ENCODE peak calls at places on chromosomes 13 and 19, in seven cellular contexts. D is activated CD8-positive, alpha-beta T cell treated with anti-CD3 and anti-CD28 coated beads for 36 hours; E is lower lobe of right lung; F is cardiac fibroblast; P is GM04504; K is NCI-H1105; M is tibial artery. Y is an unnamed sample.

GRCh38 chr19:45613926-45614725 is 12.1 kb upstream of the GPR4 start:
- DNase-seq in P (peak; percentile 87), E (no peak), M (no peak), F (peak; percentile 88), K (no peak), D (peak; percentile 70), Y (no peak)

GRCh38 chr13:65656740-65657329 is 1573.3 kb downstream of the PCDH9 start:
- DNase-seq in M (no peak), F (peak; percentile 43), D (no peak), K (peak; percentile 26), P (no peak), E (no peak), Y (no peak)

GRCh38 chr19:49887653-49888477 is 8.8 kb downstream of the IL4I1 start:
- DNase-seq in D (no peak), M (no peak), P (no peak), K (peak; percentile 56), F (no peak), E (no peak), Y (no peak)

GRCh38 chr19:33299061-33299665 is 3.2 kb downstream of the CEBPA start:
- DNase-seq in D (no peak), K (no peak), F (no peak), P (no peak), E (no peak), M (no peak), Y (peak; percentile 49)

GRCh38 chr19:8641908-8642547 is 11.6 kb downstream of the NFILZ start:
- DNase-seq in K (peak; percentile 5), M (no peak), F (peak; percentile 78), P (no peak), D (peak; percentile 21), E (no peak), Y (no peak)

GRCh38 chr19:33449799-33450198 is 71.8 kb downstream of the PEPD start:
- DNase-seq in K (no peak), D (no peak), E (no peak), F (no peak), P (no peak), M (no peak), Y (no peak)

GRCh38 chr19:44848036-44848804 is 2.1 kb downstream of the NECTIN2 start:
- DNase-seq in D (peak; percentile 27), P (no peak), F (peak; percentile 61), K (no peak), M (peak; percentile 33), E (peak; percentile 53), Y (peak; percentile 68)

GRCh38 chr19:42301646-42302204 is at the start of gene PRR19:
- DNase-seq in E (no peak), D (peak; percentile 45), F (no peak), K (no peak), M (no peak), P (no peak), Y (no peak)

GRCh38 chr13:113064534-113065405 is 40.8 kb upstream of the F7 start:
- DNase-seq in F (peak; percentile 81), E (no peak), D (no peak), M (no peak), P (no peak), K (no peak), Y (no peak)

GRCh38 chr13:108733141-108733540 is 103.7 kb downstream of the MYO16 start:
- DNase-seq in P (no peak), M (no peak), K (no peak), D (no peak), E (no peak), F (no peak), Y (no peak)

GRCh38 chr19:39506944-39507714 is 7.8 kb upstream of the SELENOV start:
- DNase-seq in K (peak; percentile 90), F (peak; percentile 71), M (no peak), P (peak; percentile 16), D (peak; percentile 74), E (no peak), Y (peak; percentile 81)

GRCh38 chr13:44649118-44649455 is 73.0 kb upstream of the TSC22D1 start:
- DNase-seq in K (no peak), F (no peak), D (peak; percentile 61), E (no peak), M (no peak), P (no peak), Y (no peak)

GRCh38 chr19:55262359-55262758 is 3.5 kb upstream of the PPP6R1 start:
- DNase-seq in P (no peak), F (no peak), E (no peak), K (no peak), M (no peak), D (no peak), Y (no peak)

GRCh38 chr13:27339299-27339698 is 68.7 kb downstream of the RASL11A start:
- DNase-seq in M (no peak), K (no peak), P (no peak), E (no peak), D (peak; percentile 70), F (peak; percentile 52), Y (peak; percentile 65)

GRCh38 chr19:18232540-18233223 is 6.4 kb upstream of the PDE4C start:
- DNase-seq in P (no peak), F (peak; percentile 11), D (peak; percentile 49), K (peak; percentile 56), M (no peak), E (no peak), Y (peak; percentile 88)

GRCh38 chr13:104773775-104774174 is 1707.6 kb upstream of the SLC10A2 start:
- DNase-seq in E (no peak), M (no peak), D (no peak), K (peak; percentile 54), P (no peak), F (peak; percentile 68), Y (no peak)

GRCh38 chr19:17202249-17202648 is 12.9 kb upstream of the USE1 start:
- DNase-seq in M (no peak), E (no peak), D (peak; percentile 59), K (no peak), F (no peak), P (no peak), Y (no peak)

GRCh38 chr19:15836345-15836594 is 20.8 kb upstream of the OR10H1 start:
- DNase-seq in M (no peak), K (no peak), F (peak; percentile 10), P (peak; percentile 1), D (no peak), E (no peak), Y (no peak)

GRCh38 chr19:8252922-8253589 is 43.9 kb downstream of the CERS4 start:
- DNase-seq in E (peak; percentile 87), M (peak; percentile 76), K (peak; percentile 71), F (peak; percentile 82), D (peak; percentile 89), P (peak; percentile 44), Y (peak; percentile 93)

GRCh38 chr19:58395979-58396627 is 647 bp downstream of the RNF225 start:
- DNase-seq in P (no peak), K (no peak), E (no peak), F (no peak), M (no peak), D (no peak), Y (no peak)

GRCh38 chr19:33785795-33786194 is 10.9 kb upstream of the KCTD15 start:
- DNase-seq in E (no peak), M (no peak), D (no peak), K (no peak), F (peak; percentile 12), P (no peak), Y (no peak)

GRCh38 chr19:35596366-35596999 is 10.5 kb downstream of the PMIS2 start:
- DNase-seq in E (no peak), K (no peak), D (peak; percentile 59), M (no peak), F (no peak), P (no peak), Y (no peak)

GRCh38 chr19:3849092-3849491 is 19.7 kb downstream of the ZFR2 start:
- DNase-seq in P (no peak), E (no peak), M (no peak), F (no peak), K (no peak), D (peak; percentile 72), Y (no peak)

Y was measured in ecto neural progenitor cell.